ENCODE peak calls at places on chromosomes 11 and 22, in six cellular contexts. B is DND-41; C is cardiac muscle cell; T is thoracic aorta; H is psoas muscle; Y is CD4-positive, CD25-positive, alpha-beta regulatory T cell. G is an unnamed sample. For H3K4me1 and H3K36me3, the result is how much of the 10 kb centered on the place peaks cover.

GRCh38 chr11:10450451-10451398 is 4.3 kb upstream of the AMPD3 start:
- DNase-seq in C (peak), T (no peak), Y (peak), B (no peak), H (peak), G (no peak)

GRCh38 chr22:27576413-27576812 is 225.1 kb downstream of the MN1 start:
- DNase-seq in B (no peak), H (no peak), C (no peak), T (no peak), Y (no peak), G (no peak)

GRCh38 chr11:3120071-3120792 is 44.9 kb downstream of the OSBPL5 start:
- DNase-seq in B (no peak), Y (no peak), H (peak), T (no peak), C (no peak), G (no peak)

GRCh38 chr11:3074912-3075589 is 17.8 kb upstream of the CARS1 start:
- DNase-seq in B (no peak), Y (no peak), C (no peak), T (no peak), H (no peak), G (no peak)

GRCh38 chr11:103436131-103436770 is 327.0 kb downstream of the DYNC2H1 start:
- DNase-seq in H (no peak), B (no peak), C (no peak), T (no peak), Y (no peak), G (no peak)

GRCh38 chr11:73510877-73511276 is 87.0 kb downstream of the FAM168A start:
- DNase-seq in Y (no peak), T (no peak), H (no peak), C (no peak), B (no peak), G (no peak)

GRCh38 chr22:40668611-40669390 is 10.5 kb upstream of the MCHR1 start:
- DNase-seq in Y (peak), B (no peak), H (no peak), T (no peak), C (peak), G (no peak)

GRCh38 chr22:29700206-29700948 is 19.4 kb upstream of the CABP7 start:
- DNase-seq in H (no peak), Y (no peak), B (no peak), C (no peak), T (no peak), G (peak)

GRCh38 chr22:49772692-49773091 is 55.0 kb downstream of the BRD1 start:
- DNase-seq in C (no peak), B (peak), H (peak), Y (no peak), T (no peak), G (no peak)

GRCh38 chr11:94175545-94175944 is 46.9 kb downstream of the PANX1 start:
- DNase-seq in H (no peak), Y (no peak), C (peak), B (no peak), T (peak), G (peak)

GRCh38 chr11:115503886-115504278 is 333 bp downstream of the CADM1 start:
- DNase-seq in H (no peak), Y (no peak), B (no peak), T (no peak), C (no peak), G (no peak)

GRCh38 chr22:44702479-44703219 is 645 bp downstream of the PRR5 start:
- DNase-seq in H (no peak), T (no peak), C (peak), B (peak), Y (peak), G (peak)

GRCh38 chr11:120372296-120372695 is 36.1 kb downstream of the ARHGEF12 start:
- DNase-seq in T (no peak), C (no peak), H (no peak), B (no peak), Y (no peak), G (no peak)

GRCh38 chr11:44178381-44178780 is 82.9 kb downstream of the EXT2 start:
- DNase-seq in C (peak), B (no peak), H (no peak), Y (no peak), T (no peak), G (peak)

GRCh38 chr11:5369793-5370192 is 13.8 kb upstream of the OR51M1 start:
- DNase-seq in C (peak), Y (no peak), H (no peak), B (no peak), T (no peak), G (no peak)

GRCh38 chr22:24500251-24500820 is 5.2 kb downstream of the UPB1 start:
- DNase-seq in C (no peak), Y (no peak), B (peak), T (no peak), H (no peak), G (no peak)

GRCh38 chr22:31090217-31091085 is 9.3 kb downstream of the SMTN start:
- DNase-seq in C (no peak), H (no peak), Y (no peak), B (no peak), T (no peak), G (no peak)

GRCh38 chr11:62508336-62509058 is 38.1 kb downstream of the AHNAK start:
- DNase-seq in Y (peak), C (peak), T (no peak), B (no peak), H (peak), G (peak)

GRCh38 chr22:20025401-20026203 is 4.7 kb downstream of the TANGO2 start:
- DNase-seq in B (no peak), T (no peak), H (peak), C (no peak), Y (no peak), G (no peak)

GRCh38 chr11:2701230-2701629 is 1.4 kb upstream of the KCNQ1OT1 start:
- DNase-seq in C (no peak), T (no peak), Y (no peak), B (no peak), H (peak), G (no peak)

GRCh38 chr11:6238902-6239301 is at the start of gene CNGA4:
- DNase-seq in B (no peak), Y (no peak), H (no peak), C (no peak), T (no peak), G (no peak)

GRCh38 chr11:117816846-117817212 is 7.7 kb downstream of the FXYD2 start:
- DNase-seq in H (peak), C (no peak), B (peak), T (no peak), Y (no peak), G (no peak)

GRCh38 chr22:27401321-27401720 is 400.2 kb downstream of the MN1 start:
- DNase-seq in Y (no peak), C (no peak), H (no peak), B (no peak), T (no peak), G (no peak)

GRCh38 chr22:25564320-25564978 is at the start of gene GRK3:
- DNase-seq in Y (peak), B (peak), T (no peak), H (peak), C (peak), G (peak)

GRCh38 chr22:41555325-41555724 is 5.5 kb upstream of the CSDC2 start:
- DNase-seq in T (no peak), H (no peak), B (no peak), Y (no peak), C (peak), G (no peak)

GRCh38 chr11:78192911-78193341 is 4.2 kb downstream of the USP35 start:
- DNase-seq in H (no peak), T (no peak), C (peak), B (no peak), Y (no peak), G (no peak)

GRCh38 chr11:15927196-15927865 is 429.0 kb downstream of the SOX6 start:
- DNase-seq in B (no peak), C (no peak), Y (no peak), H (no peak), T (no peak), G (no peak)

GRCh38 chr11:69808708-69809107 is 10.5 kb downstream of the FGF3 start:
- DNase-seq in T (no peak), C (peak), Y (no peak), B (no peak), H (no peak), G (peak)

GRCh38 chr11:120854988-120855387 is 168.9 kb upstream of the TBCEL start:
- DNase-seq in C (no peak), T (no peak), H (no peak), Y (no peak), B (no peak), G (no peak)

GRCh38 chr11:17744151-17744940 is 9.8 kb downstream of the KCNC1 start:
- DNase-seq in H (peak), T (no peak), B (no peak), C (peak), Y (no peak), G (no peak)

GRCh38 chr11:15568440-15568839 is 453.7 kb downstream of the INSC start:
- DNase-seq in T (no peak), Y (no peak), C (no peak), H (no peak), B (no peak), G (no peak)

GRCh38 chr22:24433001-24433867 is 5.8 kb downstream of the ADORA2A start:
- DNase-seq in T (no peak), C (no peak), B (no peak), Y (no peak), H (peak), G (no peak)

GRCh38 chr11:223921-224320 is 12.2 kb downstream of the SIRT3 start:
- DNase-seq in C (no peak), Y (no peak), T (no peak), B (no peak), H (peak), G (no peak)

GRCh38 chr11:114219559-114220349 is 76.4 kb upstream of the NNMT start:
- DNase-seq in C (peak), H (no peak), T (no peak), B (no peak), Y (no peak), G (no peak)

GRCh38 chr22:39428597-39429071 is 28.2 kb upstream of the MGAT3 start:
- DNase-seq in H (no peak), Y (no peak), C (no peak), B (no peak), T (no peak), G (peak)

DNA sequence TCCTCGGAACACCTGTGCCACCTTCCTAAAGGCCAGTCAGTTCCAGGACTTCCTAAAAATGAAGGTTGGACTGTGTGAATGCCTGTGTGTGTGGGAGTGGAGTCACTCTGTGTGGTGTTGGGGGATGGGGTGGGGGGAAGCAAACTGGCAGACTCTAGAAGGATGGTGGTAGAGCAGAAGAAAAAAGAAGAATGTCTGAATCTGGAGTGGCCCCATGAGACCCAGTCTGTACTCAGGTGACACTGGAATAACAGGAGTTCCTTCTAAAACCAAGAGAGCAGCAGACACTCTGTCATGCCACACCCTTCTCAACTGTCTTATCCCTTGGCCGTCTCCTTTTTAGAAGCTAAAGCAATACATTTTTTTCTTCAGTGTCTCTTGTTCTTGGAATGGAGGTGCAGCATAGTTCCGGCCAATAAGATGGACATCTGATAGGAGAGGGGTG is 82.9 kb downstream of the MAML2 start:
- DNase-seq in T (no peak), H (no peak), Y (no peak), C (no peak), B (peak), G (no peak)
- H3K4me1 ChIP-seq in T (half or more), H (under half), Y (half or more), C (under half), B (half or more), G (half or more)

GRCh38 chr11:134731562-134731961 is 319.5 kb upstream of the B3GAT1 start:
- DNase-seq in H (no peak), C (no peak), B (no peak), T (no peak), Y (no peak), G (no peak)
- H3K36me3 ChIP-seq in H (under half), C (under half), B (under half), T (under half), Y (under half), G (under half)

GRCh38 chr11:65782816-65783228 is 2.0 kb upstream of the AP5B1 start:
- DNase-seq in T (no peak), B (no peak), H (no peak), Y (no peak), C (no peak), G (no peak)
- H3K4me1 ChIP-seq in T (under half), B (under half), H (under half), Y (under half), C (under half), G (under half)

DNA sequence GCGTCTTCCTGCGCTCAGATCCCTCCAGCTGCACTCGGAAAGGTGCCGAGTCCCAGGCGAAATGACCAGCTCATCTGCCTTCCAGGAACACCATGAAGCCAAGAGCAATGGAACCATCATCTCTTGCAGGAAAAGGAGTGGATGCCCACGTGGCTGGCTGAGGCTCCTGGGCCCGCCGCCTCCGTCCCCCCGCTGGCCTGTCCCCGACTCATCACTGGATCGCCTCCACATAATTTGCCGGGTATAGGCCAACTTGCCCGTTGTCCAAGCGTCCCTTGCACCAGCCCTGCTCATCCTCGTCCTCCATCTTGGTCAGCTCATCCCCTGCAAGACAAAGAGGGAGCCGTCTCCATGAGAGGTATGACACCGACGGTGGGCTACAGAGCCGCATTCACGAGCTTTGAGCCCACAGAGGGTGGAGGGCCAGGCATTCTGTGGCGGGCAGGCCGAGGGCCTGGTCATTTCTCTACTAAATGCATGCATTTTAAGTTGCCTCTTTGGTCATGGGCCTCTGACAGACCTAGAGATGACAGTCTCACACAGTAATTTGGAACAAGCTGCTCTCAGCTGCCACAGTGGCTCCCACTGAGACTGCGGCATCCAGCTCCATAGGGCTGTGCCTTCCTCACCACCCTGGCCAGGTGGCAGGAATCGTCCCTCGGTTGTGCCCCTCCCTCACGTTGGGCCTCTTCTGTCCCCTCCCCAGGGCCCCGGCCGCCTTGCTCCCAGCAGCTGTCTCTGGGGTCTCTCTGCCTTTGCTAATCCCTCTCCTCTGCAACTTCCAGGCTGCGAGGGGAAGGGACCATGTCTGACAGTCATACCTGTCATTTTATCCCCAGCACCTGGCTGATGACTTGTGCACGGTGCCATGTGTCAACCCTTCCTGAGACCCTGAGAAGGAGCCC is 14.3 kb upstream of the ARFGAP3 start:
- DNase-seq in C (no peak), T (no peak), B (no peak), Y (no peak), H (no peak), G (no peak)
- H3K36me3 ChIP-seq in C (under half), T (under half), B (half or more), Y (half or more), H (half or more), G (under half)

GRCh38 chr11:20112291-20113146 is 47.8 kb downstream of the DBX1 start:
- DNase-seq in C (peak), H (peak), Y (peak), T (peak), B (no peak), G (peak)

GRCh38 chr11:20111871-20112270 is 48.4 kb downstream of the DBX1 start:
- DNase-seq in Y (no peak), C (no peak), B (no peak), T (no peak), H (no peak), G (no peak)

GRCh38 chr11:20110908-20111669 is 49.2 kb downstream of the DBX1 start:
- DNase-seq in H (no peak), T (no peak), Y (peak), B (peak), C (peak), G (peak)

GRCh38 chr11:20113147-20113435 is 47.2 kb downstream of the DBX1 start:
- DNase-seq in B (no peak), C (no peak), H (no peak), T (no peak), Y (no peak), G (no peak)

GRCh38 chr11:20109731-20110445 is 50.4 kb downstream of the DBX1 start:
- DNase-seq in B (no peak), C (no peak), H (no peak), Y (no peak), T (no peak), G (no peak)
- H3K4me1 ChIP-seq in B (under half), C (under half), H (under half), Y (under half), T (half or more), G (under half)

DNA sequence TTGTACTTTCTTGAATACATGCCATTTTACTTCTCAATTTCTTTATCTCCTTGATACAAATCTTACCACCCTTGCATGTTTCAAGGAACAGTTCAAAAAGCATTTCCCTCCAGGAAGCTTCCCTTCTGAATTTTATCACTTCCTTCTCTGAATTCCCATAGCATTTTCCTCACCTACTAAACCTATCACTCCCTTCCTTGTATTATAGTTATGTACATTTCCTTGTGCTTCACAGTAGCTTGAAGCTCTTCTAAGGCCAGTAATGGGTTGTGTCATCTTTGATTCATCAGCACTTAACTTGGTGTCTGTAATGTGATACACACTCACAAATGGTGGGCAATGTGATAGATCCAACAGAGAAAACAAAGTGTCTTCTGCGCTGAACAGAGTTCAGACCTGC is 127.5 kb downstream of the CCDC81 start:
- DNase-seq in B (no peak), H (no peak), T (no peak), Y (no peak), C (no peak), G (no peak)
- H3K36me3 ChIP-seq in B (under half), H (under half), T (under half), Y (under half), C (under half), G (under half)